ENCODE peak calls at places on chromosomes 4 and X, in four cellular contexts. R, A, U and P are unnamed samples.

GRCh38 chrX:39957816-39958561 is 139.8 kb downstream of the BCOR start:
- DNase-seq in R (peak), A (no peak), U (no peak), P (peak)

GRCh38 chr4:40629401-40630334 is at the start of gene RBM47:
- DNase-seq in R (peak), A (peak), U (peak), P (peak)

GRCh38 chr4:137651128-137651527 is 118.8 kb upstream of the PCDH18 start:
- DNase-seq in R (peak), A (no peak), U (no peak), P (no peak)

GRCh38 chrX:155246748-155247147 is 17.5 kb downstream of the RAB39B start:
- DNase-seq in R (no peak), A (no peak), U (no peak), P (no peak)

GRCh38 chr4:183906736-183907651 is 1.9 kb downstream of the STOX2 start:
- DNase-seq in R (no peak), A (no peak), U (peak), P (peak)

GRCh38 chr4:137226900-137227299 is 305.4 kb downstream of the PCDH18 start:
- DNase-seq in R (no peak), A (no peak), U (no peak), P (no peak)

GRCh38 chr4:26568446-26568994 is 15.4 kb upstream of the TBC1D19 start:
- DNase-seq in R (peak), A (no peak), U (no peak), P (peak)

GRCh38 chr4:95204873-95205272 is 343.9 kb downstream of the UNC5C start:
- DNase-seq in R (no peak), A (no peak), U (no peak), P (no peak)

GRCh38 chrX:124421898-124422622 is 75.7 kb downstream of the SH2D1A start:
- DNase-seq in R (no peak), A (no peak), U (no peak), P (no peak)

GRCh38 chr4:4995866-4996265 is 23.4 kb downstream of the CYTL1 start:
- DNase-seq in R (peak), A (no peak), U (no peak), P (peak)

GRCh38 chrX:132875705-132876508 is 82.5 kb downstream of the HS6ST2 start:
- DNase-seq in R (no peak), A (no peak), U (no peak), P (no peak)

GRCh38 chr4:76806336-76806735 is 91.6 kb downstream of the SOWAHB start:
- DNase-seq in R (no peak), A (no peak), U (no peak), P (no peak)